ENCODE peak calls at places on chromosomes 11 and 22, in seven cellular contexts. One of them, this sample, is unnamed.

GRCh38 chr11:108512706-108513105 is 14.5 kb upstream of the POGLUT3 start:
- DNase-seq in NCI-H2171 treated with DMSO at 0.1 percent for 48 hours: no peak
- DNase-seq in caudate nucleus: no peak
- DNase-seq in RWPE1: no peak
- DNase-seq in endothelial cell: no peak
- DNase-seq in fibroblast of the conjunctiva: no peak
- DNase-seq in NCI-H1105 treated with DMSO at 0.1 percent for 48 hours: no peak
- DNase-seq in this sample: no peak

GRCh38 chr22:21646608-21647590 is 4.8 kb downstream of the SDF2L1 start:
- DNase-seq in caudate nucleus: peak; percentile 77
- DNase-seq in RWPE1: no peak
- DNase-seq in NCI-H1105 treated with DMSO at 0.1 percent for 48 hours: peak; percentile 73
- DNase-seq in fibroblast of the conjunctiva: peak; percentile 76
- DNase-seq in NCI-H2171 treated with DMSO at 0.1 percent for 48 hours: peak; percentile 90
- DNase-seq in endothelial cell: peak; percentile 75
- DNase-seq in this sample: peak; percentile 68

GRCh38 chr11:130388607-130389205 is 39.7 kb downstream of the ADAMTS8 start:
- DNase-seq in NCI-H1105 treated with DMSO at 0.1 percent for 48 hours: no peak
- DNase-seq in NCI-H2171 treated with DMSO at 0.1 percent for 48 hours: no peak
- DNase-seq in RWPE1: no peak
- DNase-seq in endothelial cell: no peak
- DNase-seq in fibroblast of the conjunctiva: no peak
- DNase-seq in caudate nucleus: no peak
- DNase-seq in this sample: no peak

GRCh38 chr11:64804346-64805210 is 1.6 kb upstream of the MAP4K2 start:
- DNase-seq in endothelial cell: no peak
- DNase-seq in caudate nucleus: no peak
- DNase-seq in fibroblast of the conjunctiva: no peak
- DNase-seq in RWPE1: no peak
- DNase-seq in NCI-H2171 treated with DMSO at 0.1 percent for 48 hours: no peak
- DNase-seq in NCI-H1105 treated with DMSO at 0.1 percent for 48 hours: no peak
- DNase-seq in this sample: peak; percentile 89

GRCh38 chr11:92628401-92629292 is 340.8 kb upstream of the MTNR1B start:
- DNase-seq in endothelial cell: no peak
- DNase-seq in fibroblast of the conjunctiva: no peak
- DNase-seq in RWPE1: no peak
- DNase-seq in NCI-H1105 treated with DMSO at 0.1 percent for 48 hours: peak; percentile 32
- DNase-seq in NCI-H2171 treated with DMSO at 0.1 percent for 48 hours: no peak
- DNase-seq in caudate nucleus: no peak
- DNase-seq in this sample: no peak

GRCh38 chr11:95849087-95849825 is 59.0 kb downstream of the CEP57 start:
- DNase-seq in RWPE1: peak; percentile 43
- DNase-seq in fibroblast of the conjunctiva: peak; percentile 64
- DNase-seq in NCI-H2171 treated with DMSO at 0.1 percent for 48 hours: peak; percentile 44
- DNase-seq in endothelial cell: peak; percentile 53
- DNase-seq in NCI-H1105 treated with DMSO at 0.1 percent for 48 hours: peak; percentile 34
- DNase-seq in caudate nucleus: peak; percentile 63
- DNase-seq in this sample: peak; percentile 27

GRCh38 chr22:40212126-40212525 is 34.4 kb downstream of the TNRC6B start:
- DNase-seq in RWPE1: no peak
- DNase-seq in fibroblast of the conjunctiva: peak; percentile 62
- DNase-seq in endothelial cell: no peak
- DNase-seq in caudate nucleus: no peak
- DNase-seq in NCI-H1105 treated with DMSO at 0.1 percent for 48 hours: no peak
- DNase-seq in NCI-H2171 treated with DMSO at 0.1 percent for 48 hours: no peak
- DNase-seq in this sample: no peak

GRCh38 chr11:405323-405975 is 9.3 kb downstream of the SIGIRR start:
- DNase-seq in fibroblast of the conjunctiva: no peak
- DNase-seq in RWPE1: no peak
- DNase-seq in NCI-H2171 treated with DMSO at 0.1 percent for 48 hours: no peak
- DNase-seq in NCI-H1105 treated with DMSO at 0.1 percent for 48 hours: no peak
- DNase-seq in endothelial cell: no peak
- DNase-seq in caudate nucleus: no peak
- DNase-seq in this sample: no peak

GRCh38 chr11:132187391-132187790 is 817.0 kb downstream of the NTM start:
- DNase-seq in NCI-H2171 treated with DMSO at 0.1 percent for 48 hours: no peak
- DNase-seq in caudate nucleus: no peak
- DNase-seq in endothelial cell: no peak
- DNase-seq in NCI-H1105 treated with DMSO at 0.1 percent for 48 hours: no peak
- DNase-seq in RWPE1: no peak
- DNase-seq in fibroblast of the conjunctiva: no peak
- DNase-seq in this sample: no peak

GRCh38 chr11:2306971-2307732 is 5.3 kb downstream of the TSPAN32 start:
- DNase-seq in caudate nucleus: no peak
- DNase-seq in RWPE1: no peak
- DNase-seq in NCI-H2171 treated with DMSO at 0.1 percent for 48 hours: no peak
- DNase-seq in NCI-H1105 treated with DMSO at 0.1 percent for 48 hours: no peak
- DNase-seq in endothelial cell: no peak
- DNase-seq in fibroblast of the conjunctiva: no peak
- DNase-seq in this sample: no peak

GRCh38 chr11:47373876-47374820 is 4.2 kb downstream of the SPI1 start:
- DNase-seq in caudate nucleus: peak; percentile 57
- DNase-seq in NCI-H2171 treated with DMSO at 0.1 percent for 48 hours: peak; percentile 27
- DNase-seq in fibroblast of the conjunctiva: peak; percentile 31
- DNase-seq in NCI-H1105 treated with DMSO at 0.1 percent for 48 hours: peak; percentile 48
- DNase-seq in RWPE1: peak; percentile 71
- DNase-seq in endothelial cell: peak; percentile 91
- DNase-seq in this sample: no peak

GRCh38 chr22:19764050-19764593 is 3.5 kb downstream of the TBX1 start:
- DNase-seq in NCI-H2171 treated with DMSO at 0.1 percent for 48 hours: no peak
- DNase-seq in NCI-H1105 treated with DMSO at 0.1 percent for 48 hours: no peak
- DNase-seq in fibroblast of the conjunctiva: no peak
- DNase-seq in endothelial cell: no peak
- DNase-seq in RWPE1: no peak
- DNase-seq in caudate nucleus: no peak
- DNase-seq in this sample: no peak

GRCh38 chr11:17649696-17650600 is 69.4 kb upstream of the MYOD1 start:
- DNase-seq in caudate nucleus: no peak
- DNase-seq in NCI-H1105 treated with DMSO at 0.1 percent for 48 hours: no peak
- DNase-seq in endothelial cell: no peak
- DNase-seq in fibroblast of the conjunctiva: no peak
- DNase-seq in RWPE1: peak; percentile 32
- DNase-seq in NCI-H2171 treated with DMSO at 0.1 percent for 48 hours: no peak
- DNase-seq in this sample: no peak

GRCh38 chr11:35619754-35620640 is 1.7 kb downstream of the FJX1 start:
- DNase-seq in fibroblast of the conjunctiva: no peak
- DNase-seq in NCI-H1105 treated with DMSO at 0.1 percent for 48 hours: peak; percentile 40
- DNase-seq in NCI-H2171 treated with DMSO at 0.1 percent for 48 hours: peak; percentile 76
- DNase-seq in endothelial cell: peak; percentile 70
- DNase-seq in RWPE1: peak; percentile 34
- DNase-seq in caudate nucleus: no peak
- DNase-seq in this sample: peak; percentile 57

This sample was measured in 8988T.